ENCODE peak calls at places on chromosomes 5 and 9, in eight cellular contexts. A is spleen; F is effector CD4-positive, alpha-beta T cell; Z is RKO; P is stimulated activated naive B cell treated with anti-CD40 and anti-IgM and Interleukin-4, amounts not matched to agents 10 μg/mL and 1 μg/mL and 100 μg/mL, for 72 hours; W is myocyte; Q is neuronal stem cell; X is aorta. C is an unnamed sample.
A peak's percentile ranks its signal among the peaks of the same experiment; 100 is the strongest.

GRCh38 chr9:95627802-95628201 is 111.0 kb upstream of the PTCH1 start:
- DNase-seq in Q (no peak), X (no peak), Z (peak; percentile 94), W (no peak), A (peak; percentile 41), F (no peak), P (no peak), C (no peak)

GRCh38 chr5:80116465-80116864 is 81.3 kb downstream of the THBS4 start:
- DNase-seq in F (no peak), Z (no peak), A (no peak), P (no peak), X (no peak), W (no peak), Q (no peak), C (no peak)

GRCh38 chr9:76905661-76905983 is 292 bp downstream of the PRUNE2 start:
- DNase-seq in Q (peak; percentile 3), A (no peak), W (no peak), P (no peak), F (no peak), Z (no peak), X (no peak), C (no peak)

GRCh38 chr9:112747094-112747493 is 3.5 kb upstream of the SNX30 start:
- DNase-seq in Z (no peak), F (no peak), A (no peak), X (no peak), Q (no peak), P (no peak), W (no peak), C (no peak)

GRCh38 chr9:128632066-128632465 is 24.6 kb downstream of the DYNC2I2 start:
- DNase-seq in F (no peak), P (no peak), X (no peak), Q (no peak), A (peak; percentile 64), W (no peak), Z (no peak), C (no peak)

GRCh38 chr5:10600629-10601245 is 36.9 kb downstream of the ANKRD33B start:
- DNase-seq in Z (no peak), Q (no peak), X (no peak), W (peak; percentile 73), F (no peak), P (peak; percentile 60), A (no peak), C (no peak)

GRCh38 chr5:42631241-42631640 is 125.4 kb upstream of the CCDC152 start:
- DNase-seq in W (no peak), P (no peak), Q (no peak), A (no peak), F (no peak), Z (no peak), X (no peak), C (no peak)

GRCh38 chr5:133819977-133820471 is 148.4 kb downstream of the C5orf15 start:
- DNase-seq in A (no peak), F (no peak), Q (no peak), X (peak; percentile 54), W (peak; percentile 40), Z (no peak), P (no peak), C (no peak)

GRCh38 chr5:131171276-131171815 is 602 bp downstream of the LYRM7 start:
- DNase-seq in Q (no peak), F (peak; percentile 6), A (no peak), P (no peak), Z (peak; percentile 29), X (no peak), W (no peak), C (no peak)

GRCh38 chr9:23537192-23538059 is 288.6 kb downstream of the ELAVL2 start:
- DNase-seq in Q (peak; percentile 38), W (no peak), P (no peak), F (no peak), A (no peak), X (no peak), Z (no peak), C (no peak)

GRCh38 chr5:433836-434235 is 9.1 kb upstream of the EXOC3 start:
- DNase-seq in W (no peak), Q (no peak), F (no peak), Z (no peak), A (peak; percentile 65), X (peak; percentile 70), P (no peak), C (no peak)

GRCh38 chr5:61304611-61305369 is 27.3 kb upstream of the ZSWIM6 start:
- DNase-seq in F (no peak), P (no peak), W (peak; percentile 53), Q (no peak), Z (peak; percentile 51), X (no peak), A (no peak), C (no peak)

GRCh38 chr5:151475378-151475777 is 28.0 kb downstream of the SLC36A1 start:
- DNase-seq in Z (no peak), W (peak; percentile 79), X (no peak), Q (no peak), A (no peak), P (no peak), F (no peak), C (no peak)

GRCh38 chr5:73256462-73257260 is 83.7 kb downstream of the TMEM174 start:
- DNase-seq in X (no peak), F (no peak), W (no peak), A (no peak), Q (no peak), Z (peak; percentile 87), P (no peak), C (no peak)

GRCh38 chr5:11892832-11893231 is 11.4 kb downstream of the CTNND2 start:
- DNase-seq in F (no peak), Q (no peak), X (no peak), W (no peak), P (no peak), Z (no peak), A (no peak), C (no peak)

GRCh38 chr9:85536076-85536475 is 205.7 kb downstream of the AGTPBP1 start:
- DNase-seq in Q (no peak), A (no peak), W (peak; percentile 71), Z (no peak), X (no peak), F (no peak), P (no peak), C (no peak)

GRCh38 chr5:148910686-148911361 is 84.4 kb downstream of the ADRB2 start:
- DNase-seq in W (peak; percentile 88), F (no peak), Z (no peak), P (no peak), A (peak; percentile 80), Q (no peak), X (no peak), C (no peak)

GRCh38 chr9:123339666-123340414 is 16.2 kb upstream of the CRB2 start:
- DNase-seq in X (no peak), A (no peak), Q (no peak), P (peak; percentile 82), Z (peak; percentile 70), W (no peak), F (no peak), C (no peak)

GRCh38 chr9:38039090-38039906 is 29.7 kb downstream of the SHB start:
- DNase-seq in W (no peak), A (no peak), Q (no peak), F (no peak), P (no peak), X (no peak), Z (no peak), C (no peak)

GRCh38 chr9:135130266-135130976 is 43.0 kb downstream of the OLFM1 start:
- DNase-seq in X (no peak), P (no peak), A (no peak), W (no peak), Z (no peak), F (no peak), Q (no peak), C (no peak)

GRCh38 chr5:123810911-123811310 is 298.9 kb downstream of the CSNK1G3 start:
- DNase-seq in F (no peak), W (no peak), P (no peak), A (no peak), Z (no peak), X (no peak), Q (no peak), C (no peak)

GRCh38 chr9:111902396-111903147 is 6.0 kb downstream of the UGCG start:
- DNase-seq in A (no peak), P (no peak), W (no peak), Q (no peak), F (no peak), X (no peak), Z (peak; percentile 17), C (no peak)

GRCh38 chr5:147427784-147428401 is 82.0 kb downstream of the DPYSL3 start:
- DNase-seq in W (peak; percentile 59), P (no peak), A (no peak), Q (no peak), F (no peak), Z (no peak), X (no peak), C (no peak)

GRCh38 chr9:78967557-78968212 is 604.1 kb upstream of the TLE4 start:
- DNase-seq in Z (no peak), X (no peak), A (no peak), W (no peak), F (no peak), P (no peak), Q (no peak), C (no peak)

GRCh38 chr5:73022480-73023169 is 66.8 kb downstream of the FCHO2 start:
- DNase-seq in W (no peak), F (no peak), P (no peak), A (no peak), Q (no peak), Z (no peak), X (no peak), C (no peak)

GRCh38 chr5:98768160-98769005 is 5.1 kb upstream of the RGMB start:
- DNase-seq in Z (peak; percentile 94), W (peak; percentile 90), Q (peak; percentile 81), F (no peak), X (no peak), P (peak; percentile 18), A (peak; percentile 79), C (no peak)

GRCh38 chr9:133921866-133922265 is 70.3 kb downstream of the VAV2 start:
- DNase-seq in Z (no peak), X (no peak), P (no peak), A (no peak), F (no peak), Q (no peak), W (no peak), C (no peak)

GRCh38 chr5:86974910-86975309 is 292.8 kb upstream of the RASA1 start:
- DNase-seq in X (no peak), P (no peak), Z (no peak), A (no peak), Q (no peak), W (no peak), F (no peak), C (no peak)

GRCh38 chr5:8908055-8908683 is 637.7 kb downstream of the SEMA5A start:
- DNase-seq in A (no peak), F (no peak), P (peak; percentile 2), Q (peak; percentile 27), W (peak; percentile 23), Z (peak; percentile 52), X (no peak), C (no peak)

GRCh38 chr5:153489611-153490010 is 859 bp upstream of the GRIA1 start:
- DNase-seq in Z (no peak), A (no peak), Q (no peak), X (no peak), F (no peak), P (no peak), W (no peak), C (no peak)

GRCh38 chr5:179623906-179624741 is 653 bp upstream of the HNRNPH1 start:
- DNase-seq in F (peak; percentile 35), A (peak; percentile 92), W (peak; percentile 90), P (peak; percentile 38), X (peak; percentile 83), Z (peak; percentile 93), Q (no peak), C (peak; percentile 71)

GRCh38 chr5:125372694-125373621 is 626.5 kb upstream of the ZNF608 start:
- DNase-seq in F (no peak), Z (no peak), A (no peak), W (peak; percentile 85), P (no peak), Q (peak; percentile 67), X (no peak), C (no peak)

GRCh38 chr5:181187500-181188213 is 17.3 kb downstream of the TRIM7 start:
- DNase-seq in Z (peak; percentile 91), X (peak; percentile 92), F (no peak), W (peak; percentile 70), A (peak; percentile 87), Q (peak; percentile 84), P (peak; percentile 53), C (no peak)

GRCh38 chr5:82748688-82749091 is 328.5 kb downstream of the TMEM167A start:
- DNase-seq in W (no peak), Z (no peak), A (no peak), P (no peak), X (no peak), F (no peak), Q (no peak), C (no peak)

C was measured in natural killer cell treated with Interleukin-12 subunit alpha and Interleukin-12 subunit beta and Interleukin-15 and Interleukin-18, amount 100 ng/mL, for 72 hours.